ENCODE peak calls at places on chromosome 19, in four cellular contexts. One of them, this sample, is unnamed.

GRCh38 chr19:13207237-13208130 is 57.3 kb downstream of the IER2 start:
- DNase-seq in Karpas-422: peak
- DNase-seq in fibroblast of lung: no peak
- DNase-seq in SK-N-SH: no peak
- DNase-seq in this sample: no peak

GRCh38 chr19:33946535-33947323 is 150.1 kb downstream of the KCTD15 start:
- DNase-seq in Karpas-422: no peak
- DNase-seq in fibroblast of lung: no peak
- DNase-seq in SK-N-SH: no peak
- DNase-seq in this sample: no peak

GRCh38 chr19:49431330-49431749 is 6.2 kb downstream of the GFY start:
- DNase-seq in Karpas-422: peak
- DNase-seq in fibroblast of lung: no peak
- DNase-seq in SK-N-SH: peak
- DNase-seq in this sample: peak

GRCh38 chr19:56839665-56840451 is 668 bp downstream of the PEG3 start:
- DNase-seq in Karpas-422: no peak
- DNase-seq in fibroblast of lung: peak
- DNase-seq in SK-N-SH: peak
- DNase-seq in this sample: no peak

GRCh38 chr19:4391701-4392543 is 8.4 kb downstream of the SH3GL1 start:
- DNase-seq in Karpas-422: no peak
- DNase-seq in fibroblast of lung: peak
- DNase-seq in SK-N-SH: no peak
- DNase-seq in this sample: no peak

GRCh38 chr19:30062331-30063183 is 120.5 kb downstream of the URI1 start:
- DNase-seq in Karpas-422: no peak
- DNase-seq in fibroblast of lung: no peak
- DNase-seq in SK-N-SH: peak
- DNase-seq in this sample: no peak

GRCh38 chr19:29666634-29667389 is 1.6 kb downstream of the PLEKHF1 start:
- DNase-seq in Karpas-422: no peak
- DNase-seq in fibroblast of lung: peak
- DNase-seq in SK-N-SH: no peak
- DNase-seq in this sample: peak

GRCh38 chr19:12834418-12834943 is at the start of gene RTBDN:
- DNase-seq in Karpas-422: peak
- DNase-seq in fibroblast of lung: no peak
- DNase-seq in SK-N-SH: no peak
- DNase-seq in this sample: no peak

GRCh38 chr19:46571495-46571894 is 29.6 kb upstream of the CALM3 start:
- DNase-seq in Karpas-422: peak
- DNase-seq in fibroblast of lung: no peak
- DNase-seq in SK-N-SH: peak
- DNase-seq in this sample: peak

GRCh38 chr19:45640849-45641273 is 1.7 kb upstream of the EML2 start:
- DNase-seq in Karpas-422: no peak
- DNase-seq in fibroblast of lung: no peak
- DNase-seq in SK-N-SH: no peak
- DNase-seq in this sample: no peak

GRCh38 chr19:46202872-46203860 is 26.4 kb upstream of the IGFL1 start:
- DNase-seq in Karpas-422: no peak
- DNase-seq in fibroblast of lung: no peak
- DNase-seq in SK-N-SH: no peak
- DNase-seq in this sample: no peak

GRCh38 chr19:16273005-16273404 is 51.6 kb upstream of the KLF2 start:
- DNase-seq in Karpas-422: no peak
- DNase-seq in fibroblast of lung: no peak
- DNase-seq in SK-N-SH: no peak
- DNase-seq in this sample: no peak

GRCh38 chr19:17405250-17406038 is at the start of gene BST2:
- DNase-seq in Karpas-422: peak
- DNase-seq in fibroblast of lung: no peak
- DNase-seq in SK-N-SH: peak
- DNase-seq in this sample: peak

GRCh38 chr19:18176367-18177310 is 3.0 kb downstream of the IFI30 start:
- DNase-seq in Karpas-422: no peak
- DNase-seq in fibroblast of lung: no peak
- DNase-seq in SK-N-SH: no peak
- DNase-seq in this sample: no peak

GRCh38 chr19:4717191-4717965 is 6.3 kb downstream of the DPP9 start:
- DNase-seq in Karpas-422: no peak
- DNase-seq in fibroblast of lung: peak
- DNase-seq in SK-N-SH: peak
- DNase-seq in this sample: no peak

DNA sequence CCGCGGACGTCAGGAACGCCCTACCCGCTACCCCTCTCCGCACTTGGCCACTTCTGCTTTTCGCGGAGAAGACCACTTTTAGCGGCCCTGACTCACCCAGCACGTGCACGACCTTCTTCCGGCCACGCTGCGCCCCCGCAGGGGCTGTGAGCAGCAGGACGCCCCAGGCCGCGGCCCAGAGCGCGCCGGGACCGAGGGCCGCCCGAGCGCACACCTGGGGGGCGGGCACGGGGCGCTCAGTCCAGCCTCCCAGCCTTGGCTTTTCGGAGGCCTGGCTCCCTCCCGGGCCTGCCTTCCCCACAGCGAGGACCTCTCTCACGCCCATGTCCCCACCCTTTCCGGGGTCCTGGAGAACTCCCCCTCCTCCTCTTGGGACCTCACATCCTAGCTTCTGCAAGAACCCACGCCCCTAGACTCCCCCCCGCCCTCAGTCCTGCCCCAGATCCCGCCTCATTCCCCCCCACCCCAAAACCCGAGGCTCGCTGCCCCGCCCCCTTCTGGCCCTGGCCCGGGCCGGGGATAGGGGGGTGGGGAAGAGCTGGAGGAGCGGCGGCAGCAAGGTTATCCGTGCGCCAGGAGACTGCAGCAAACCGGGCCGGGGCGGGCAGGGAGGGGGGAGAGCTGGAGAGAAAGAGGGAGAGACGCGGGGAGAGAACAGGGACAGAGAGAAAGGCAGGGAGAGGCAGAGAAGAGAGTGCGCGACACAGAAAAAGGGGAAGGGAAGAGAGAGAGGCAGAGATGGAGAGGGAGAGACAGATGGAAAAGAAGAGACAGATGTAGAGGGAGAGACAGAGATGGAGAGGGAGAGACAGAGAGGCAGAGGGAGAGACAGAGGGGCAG is 11.5 kb downstream of the TM6SF2 start:
- DNase-seq in Karpas-422: no peak
- DNase-seq in fibroblast of lung: no peak
- DNase-seq in SK-N-SH: peak
- DNase-seq in this sample: no peak
- H2AFZ ChIP-seq in Karpas-422: no peak
- H2AFZ ChIP-seq in fibroblast of lung: no peak
- H2AFZ ChIP-seq in SK-N-SH: no peak
- H2AFZ ChIP-seq in this sample: no peak

GRCh38 chr19:11274533-11275086 is 12.3 kb upstream of the DOCK6 start:
- DNase-seq in Karpas-422: no peak
- DNase-seq in fibroblast of lung: no peak
- DNase-seq in SK-N-SH: no peak
- DNase-seq in this sample: no peak
- H2AFZ ChIP-seq in Karpas-422: no peak
- H2AFZ ChIP-seq in fibroblast of lung: no peak
- H2AFZ ChIP-seq in SK-N-SH: no peak
- H2AFZ ChIP-seq in this sample: no peak

DNA sequence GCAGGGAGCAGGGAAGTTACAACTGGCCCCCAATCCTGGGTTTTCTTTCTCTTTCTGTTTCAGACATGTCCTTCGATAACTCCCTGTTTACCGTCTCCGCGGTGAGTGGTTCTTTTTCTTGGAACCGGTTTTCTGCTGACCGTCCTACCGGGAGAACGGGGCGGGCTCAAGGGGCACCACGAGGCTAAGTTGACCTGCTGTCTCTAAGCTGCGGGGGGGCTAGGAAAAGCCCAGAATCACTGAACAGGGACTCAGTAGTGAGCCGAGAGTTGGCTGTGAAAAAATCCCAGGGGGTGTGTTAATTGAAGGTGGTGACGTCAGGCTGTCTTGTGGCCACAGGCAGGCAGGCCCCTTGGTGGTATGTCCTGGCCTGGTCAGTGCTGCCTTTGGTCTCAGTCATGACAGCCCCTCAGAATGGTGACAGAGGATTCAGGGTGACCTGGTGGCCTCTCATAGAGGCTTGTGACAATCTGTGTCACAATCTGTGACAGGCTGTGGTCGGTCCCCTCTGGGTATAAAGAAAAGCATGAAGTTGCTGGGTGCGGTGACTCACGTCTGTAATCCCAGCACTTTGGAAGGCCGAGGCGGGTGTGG is 8.1 kb upstream of the CARM1 start:
- DNase-seq in Karpas-422: no peak
- DNase-seq in fibroblast of lung: no peak
- DNase-seq in SK-N-SH: no peak
- DNase-seq in this sample: no peak
- H2AFZ ChIP-seq in Karpas-422: peak
- H2AFZ ChIP-seq in fibroblast of lung: no peak
- H2AFZ ChIP-seq in SK-N-SH: no peak
- H2AFZ ChIP-seq in this sample: peak

GRCh38 chr19:54609356-54609791 is 15.9 kb downstream of the LILRA1 start:
- DNase-seq in Karpas-422: no peak
- DNase-seq in fibroblast of lung: no peak
- DNase-seq in SK-N-SH: no peak
- DNase-seq in this sample: no peak

GRCh38 chr19:54608792-54609191 is 15.4 kb downstream of the LILRA1 start:
- DNase-seq in Karpas-422: no peak
- DNase-seq in fibroblast of lung: no peak
- DNase-seq in SK-N-SH: no peak
- DNase-seq in this sample: no peak

GRCh38 chr19:54616057-54616456 is 14.2 kb upstream of the LILRB1 start:
- DNase-seq in Karpas-422: no peak
- DNase-seq in fibroblast of lung: no peak
- DNase-seq in SK-N-SH: no peak
- DNase-seq in this sample: no peak

GRCh38 chr19:54608205-54608604 is 14.8 kb downstream of the LILRA1 start:
- DNase-seq in Karpas-422: no peak
- DNase-seq in fibroblast of lung: no peak
- DNase-seq in SK-N-SH: no peak
- DNase-seq in this sample: no peak

DNA sequence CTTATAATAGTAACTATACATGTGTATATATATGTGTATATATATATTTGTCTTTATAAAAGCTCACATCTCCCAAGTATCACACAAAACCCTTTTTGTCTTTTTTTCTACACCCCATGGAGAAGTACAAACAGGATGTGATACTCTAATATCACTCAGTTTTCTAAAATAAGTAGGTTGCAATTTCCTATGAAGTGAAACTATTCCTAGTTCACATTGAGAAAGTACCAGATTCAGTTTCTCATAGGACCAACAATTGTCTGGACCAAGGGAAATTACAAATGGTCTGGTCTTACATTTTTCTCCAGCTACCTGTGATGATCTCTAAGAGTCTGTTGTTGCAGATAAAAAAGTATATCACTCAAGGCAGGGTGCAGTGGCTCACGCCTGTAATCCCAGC is 17.9 kb upstream of the LILRB1 start:
- DNase-seq in Karpas-422: no peak
- DNase-seq in fibroblast of lung: no peak
- DNase-seq in SK-N-SH: no peak
- DNase-seq in this sample: no peak
- H2AFZ ChIP-seq in Karpas-422: no peak
- H2AFZ ChIP-seq in fibroblast of lung: no peak
- H2AFZ ChIP-seq in SK-N-SH: no peak
- H2AFZ ChIP-seq in this sample: no peak

GRCh38 chr19:36371886-36372285 is 7.1 kb downstream of the ZFP14 start:
- DNase-seq in Karpas-422: no peak
- DNase-seq in fibroblast of lung: no peak
- DNase-seq in SK-N-SH: no peak
- DNase-seq in this sample: no peak
- H2AFZ ChIP-seq in Karpas-422: no peak
- H2AFZ ChIP-seq in fibroblast of lung: no peak
- H2AFZ ChIP-seq in SK-N-SH: no peak
- H2AFZ ChIP-seq in this sample: no peak

GRCh38 chr19:32828643-32829344 is 40.8 kb downstream of the SLC7A9 start:
- DNase-seq in Karpas-422: no peak
- DNase-seq in fibroblast of lung: no peak
- DNase-seq in SK-N-SH: no peak
- DNase-seq in this sample: no peak

GRCh38 chr19:32824906-32825608 is 44.5 kb downstream of the SLC7A9 start:
- DNase-seq in Karpas-422: peak
- DNase-seq in fibroblast of lung: no peak
- DNase-seq in SK-N-SH: no peak
- DNase-seq in this sample: no peak

GRCh38 chr19:32829345-32829896 is 40.1 kb downstream of the SLC7A9 start:
- DNase-seq in Karpas-422: peak
- DNase-seq in fibroblast of lung: no peak
- DNase-seq in SK-N-SH: no peak
- DNase-seq in this sample: no peak

GRCh38 chr19:32830231-32831014 is 39.1 kb downstream of the SLC7A9 start:
- DNase-seq in Karpas-422: peak
- DNase-seq in fibroblast of lung: peak
- DNase-seq in SK-N-SH: no peak
- DNase-seq in this sample: no peak

GRCh38 chr19:32828139-32828538 is 41.4 kb downstream of the SLC7A9 start:
- DNase-seq in Karpas-422: peak
- DNase-seq in fibroblast of lung: no peak
- DNase-seq in SK-N-SH: no peak
- DNase-seq in this sample: no peak
- H2AFZ ChIP-seq in Karpas-422: no peak
- H2AFZ ChIP-seq in fibroblast of lung: no peak
- H2AFZ ChIP-seq in SK-N-SH: no peak
- H2AFZ ChIP-seq in this sample: no peak

DNA sequence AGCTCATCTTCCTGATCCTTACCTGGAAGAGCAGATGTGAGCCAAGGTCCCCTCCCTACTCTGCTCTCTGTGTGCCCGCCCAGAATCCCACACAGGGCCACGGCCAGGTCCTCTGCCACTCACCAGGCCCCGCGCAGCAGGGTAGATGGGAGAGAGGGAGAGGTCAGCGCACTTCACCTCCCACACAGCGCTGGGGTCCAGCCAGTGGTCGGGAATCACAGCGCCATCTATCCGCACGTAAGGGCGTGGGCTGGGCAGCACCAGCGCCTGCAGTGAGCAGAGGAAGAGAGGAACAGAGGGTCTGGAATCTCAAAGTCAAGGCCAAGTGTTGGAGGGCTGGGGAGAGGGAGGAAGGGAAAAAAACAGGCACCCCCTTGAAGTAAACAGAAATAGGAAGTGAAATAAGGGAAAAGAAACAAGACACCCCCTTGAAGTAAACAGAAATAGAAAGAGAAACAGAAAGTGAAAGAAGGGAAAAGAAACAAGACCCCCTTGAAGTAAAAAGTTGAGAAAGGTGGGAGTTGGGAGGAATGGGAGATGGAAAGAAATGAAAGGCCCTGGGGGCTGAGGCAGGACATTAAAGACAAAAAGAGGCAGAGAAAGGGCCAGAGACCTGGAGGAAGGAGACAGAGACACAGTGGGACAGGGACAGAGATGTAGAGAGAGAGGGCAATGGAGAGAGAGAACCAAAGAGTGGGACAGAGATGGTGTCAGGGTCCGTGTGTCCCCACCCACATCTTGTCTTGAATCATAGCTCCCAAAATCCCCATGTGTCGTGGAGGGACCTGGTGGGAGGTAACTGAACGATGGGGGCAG is 7.1 kb upstream of the PLA2G4C start:
- DNase-seq in Karpas-422: no peak
- DNase-seq in fibroblast of lung: no peak
- DNase-seq in SK-N-SH: no peak
- DNase-seq in this sample: no peak
- H2AFZ ChIP-seq in Karpas-422: no peak
- H2AFZ ChIP-seq in fibroblast of lung: no peak
- H2AFZ ChIP-seq in SK-N-SH: no peak
- H2AFZ ChIP-seq in this sample: no peak

This sample was measured in DND-41.